ENCODE peak calls at places on chromosomes 12 and 14, in ten cellular contexts. V, U, N, Y, L, Z, J, I, A and B are unnamed samples.

GRCh38 chr14:72924332-72924731 is 1.9 kb upstream of the DCAF4 start:
- DNase-seq in V (peak), U (no peak), N (no peak), Y (no peak), L (no peak), Z (no peak), J (no peak), I (no peak), A (no peak), B (no peak)

GRCh38 chr12:107990325-107990724 is 138.8 kb upstream of the WSCD2 start:
- DNase-seq in V (no peak), U (peak), N (peak), Y (peak), L (peak), Z (no peak), J (no peak), I (peak), A (peak), B (peak)

GRCh38 chr14:54025661-54026060 is 69.0 kb upstream of the BMP4 start:
- DNase-seq in V (no peak), U (no peak), N (no peak), Y (no peak), L (no peak), Z (peak), J (no peak), I (peak), A (peak), B (no peak)

GRCh38 chr12:94779520-94779919 is 129.2 kb upstream of the TMCC3 start:
- DNase-seq in V (no peak), U (no peak), N (no peak), Y (no peak), L (no peak), Z (peak), J (peak), I (no peak), A (peak), B (no peak)

GRCh38 chr14:73759714-73760597 is 45.8 kb upstream of the PNMA1 start:
- DNase-seq in V (peak), U (peak), N (peak), Y (peak), L (peak), Z (peak), J (peak), I (peak), A (peak), B (peak)

GRCh38 chr12:106897082-106897481 is 58.6 kb upstream of the TMEM263 start:
- DNase-seq in V (no peak), U (no peak), N (no peak), Y (no peak), L (no peak), Z (peak), J (no peak), I (no peak), A (no peak), B (no peak)

GRCh38 chr14:91227183-91227628 is 17.3 kb downstream of the GPR68 start:
- DNase-seq in V (no peak), U (no peak), N (no peak), Y (no peak), L (no peak), Z (no peak), J (no peak), I (peak), A (no peak), B (no peak)

GRCh38 chr12:64446295-64446694 is 5.6 kb upstream of the TBK1 start:
- DNase-seq in V (no peak), U (no peak), N (no peak), Y (no peak), L (no peak), Z (no peak), J (no peak), I (no peak), A (no peak), B (no peak)

GRCh38 chr14:86961106-86961716 is 1031.8 kb downstream of the GALC start:
- DNase-seq in V (no peak), U (no peak), N (no peak), Y (peak), L (no peak), Z (peak), J (peak), I (peak), A (no peak), B (no peak)

GRCh38 chr12:100986595-100987547 is 192.3 kb downstream of the ANO4 start:
- DNase-seq in V (no peak), U (no peak), N (no peak), Y (no peak), L (no peak), Z (peak), J (peak), I (no peak), A (no peak), B (no peak)

GRCh38 chr12:115606040-115606439 is 671.5 kb downstream of the MED13L start:
- DNase-seq in V (no peak), U (no peak), N (no peak), Y (no peak), L (no peak), Z (no peak), J (no peak), I (no peak), A (no peak), B (no peak)

GRCh38 chr12:110857528-110857927 is 10.7 kb downstream of the CCDC63 start:
- DNase-seq in V (no peak), U (no peak), N (no peak), Y (no peak), L (no peak), Z (no peak), J (no peak), I (no peak), A (no peak), B (no peak)

DNA sequence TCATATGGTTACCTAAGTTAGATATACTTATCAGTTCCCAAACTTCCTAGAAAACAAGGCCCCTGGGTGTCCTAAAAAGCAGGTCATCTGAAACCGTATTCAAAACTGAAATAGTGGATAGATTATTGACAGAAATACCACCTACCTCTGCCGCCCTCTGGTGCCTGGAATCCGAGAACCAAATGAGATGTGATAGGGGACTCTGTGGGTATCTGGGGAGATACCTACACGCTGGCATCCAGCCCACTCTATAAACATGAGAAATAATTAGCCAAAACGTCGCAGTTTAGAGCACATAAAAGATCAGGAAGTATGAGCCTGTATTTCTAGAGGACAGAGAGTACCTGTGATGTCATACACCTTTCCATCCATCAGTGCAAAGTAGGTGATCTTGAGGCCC is 4.4 kb downstream of the ORMDL2 start:
- DNase-seq in V (no peak), U (no peak), N (no peak), Y (peak), L (no peak), Z (no peak), J (no peak), I (no peak), A (no peak), B (no peak)
- TF ChIP-seq CTCF in V (peak), U (no peak), N (no peak), Y (no peak), L (peak), Z (no peak), J (peak), I (no peak), A (peak), B (no peak)

DNA sequence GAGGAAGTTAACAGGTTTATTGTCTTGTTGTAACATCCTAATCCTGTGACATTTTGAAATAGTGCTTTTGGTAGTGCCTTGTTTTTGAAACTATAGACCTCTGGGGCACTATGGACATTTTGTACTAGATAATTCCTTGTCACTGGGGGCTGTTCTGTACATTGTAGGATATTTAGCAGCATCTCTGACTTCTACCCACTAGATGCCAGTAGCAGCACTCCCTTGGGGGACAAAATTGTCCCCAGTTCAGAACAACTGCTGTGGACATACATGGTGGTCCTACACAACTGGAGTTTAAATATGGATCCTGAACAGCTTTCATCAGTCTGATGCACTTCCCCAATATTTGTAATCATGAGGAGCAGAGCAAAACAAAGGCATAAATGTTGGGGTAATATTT is 264.7 kb downstream of the RAD51B start:
- DNase-seq in V (no peak), U (no peak), N (no peak), Y (no peak), L (no peak), Z (peak), J (no peak), I (peak), A (peak), B (no peak)
- TF ChIP-seq CTCF in V (no peak), U (peak), N (no peak), Y (no peak), L (peak), Z (peak), J (peak), I (no peak), A (peak), B (no peak)

GRCh38 chr12:49126852-49127763 is 4.1 kb downstream of the TUBA1B start:
- DNase-seq in V (no peak), U (no peak), N (no peak), Y (no peak), L (no peak), Z (peak), J (no peak), I (peak), A (no peak), B (no peak)

GRCh38 chr12:49130151-49131050 is 794 bp downstream of the TUBA1B start:
- DNase-seq in V (peak), U (peak), N (peak), Y (peak), L (peak), Z (peak), J (peak), I (peak), A (peak), B (peak)

GRCh38 chr12:49131051-49131972 is at the start of gene TUBA1B:
- DNase-seq in V (peak), U (peak), N (peak), Y (peak), L (peak), Z (peak), J (peak), I (peak), A (peak), B (peak)

GRCh38 chr12:49131973-49132461 is 822 bp upstream of the TUBA1B start:
- DNase-seq in V (no peak), U (peak), N (no peak), Y (no peak), L (no peak), Z (peak), J (peak), I (peak), A (no peak), B (no peak)

GRCh38 chr12:49129332-49130150 is 1.7 kb downstream of the TUBA1B start:
- DNase-seq in V (peak), U (no peak), N (no peak), Y (no peak), L (no peak), Z (no peak), J (no peak), I (no peak), A (no peak), B (no peak)
- TF ChIP-seq CTCF in V (no peak), U (no peak), N (no peak), Y (no peak), L (no peak), Z (no peak), J (no peak), I (no peak), A (no peak), B (no peak)

GRCh38 chr14:55426881-55427280 is 13.5 kb downstream of the TBPL2 start:
- DNase-seq in V (no peak), U (no peak), N (no peak), Y (no peak), L (no peak), Z (no peak), J (no peak), I (no peak), A (no peak), B (no peak)

GRCh38 chr14:55427439-55427838 is 13.0 kb downstream of the TBPL2 start:
- DNase-seq in V (no peak), U (no peak), N (no peak), Y (no peak), L (no peak), Z (no peak), J (no peak), I (no peak), A (no peak), B (no peak)

GRCh38 chr14:55430024-55430690 is 10.3 kb downstream of the TBPL2 start:
- DNase-seq in V (no peak), U (peak), N (peak), Y (peak), L (no peak), Z (peak), J (peak), I (peak), A (peak), B (peak)

GRCh38 chr14:55423969-55424368 is 12.3 kb upstream of the ATG14 start:
- DNase-seq in V (no peak), U (no peak), N (no peak), Y (no peak), L (no peak), Z (no peak), J (no peak), I (no peak), A (no peak), B (no peak)

DNA sequence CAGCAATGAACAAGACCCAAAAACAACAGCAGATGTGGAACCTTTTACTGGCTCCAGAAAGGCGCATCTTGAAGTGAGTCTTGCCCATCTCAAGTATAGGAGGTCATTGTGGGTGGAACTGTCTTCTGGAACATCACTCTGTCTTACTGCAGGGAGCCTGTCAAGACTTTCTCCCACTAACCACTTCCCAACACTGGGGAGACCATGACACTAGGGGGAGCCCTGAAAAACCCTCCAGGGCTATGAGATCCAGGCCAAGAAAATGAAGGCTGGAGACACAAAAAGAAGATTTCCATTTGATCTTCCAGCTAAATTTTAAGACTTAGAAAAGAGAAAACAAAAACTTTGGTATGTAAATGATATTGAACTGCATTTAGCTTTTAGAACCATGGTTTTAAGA is 13.5 kb upstream of the ATG14 start:
- DNase-seq in V (no peak), U (no peak), N (no peak), Y (no peak), L (no peak), Z (no peak), J (no peak), I (no peak), A (no peak), B (no peak)
- TF ChIP-seq CTCF in V (no peak), U (no peak), N (no peak), Y (no peak), L (no peak), Z (no peak), J (peak), I (no peak), A (peak), B (no peak)

GRCh38 chr12:54495327-54495726 is 2.2 kb upstream of the NCKAP1L start:
- DNase-seq in V (no peak), U (no peak), N (no peak), Y (no peak), L (no peak), Z (no peak), J (no peak), I (no peak), A (no peak), B (no peak)
- TF ChIP-seq CTCF in V (no peak), U (no peak), N (no peak), Y (no peak), L (no peak), Z (no peak), J (no peak), I (no peak), A (no peak), B (no peak)